ENCODE peak calls at places on chromosomes 12 and 14, in seven cellular contexts. R, C, P, U, A, V and M are unnamed samples. For H3K4me1 and H3K27me3, the result is how much of the 10 kb centered on the place peaks cover.

GRCh38 chr12:131511391-131511802 is 199.5 kb upstream of the SFSWAP start:
- DNase-seq in P (peak), R (no peak), A (no peak), U (no peak), C (peak), V (no peak), M (no peak)

GRCh38 chr14:106586098-106586704 is 1059.8 kb downstream of the TMEM121 start:
- DNase-seq in U (no peak), R (no peak), P (peak), A (no peak), V (no peak), C (no peak), M (no peak)

GRCh38 chr12:39199371-39199770 is 243.5 kb downstream of the KIF21A start:
- DNase-seq in C (peak), P (peak), A (no peak), U (no peak), V (no peak), R (no peak), M (no peak)

GRCh38 chr12:65232490-65233077 is 45.9 kb upstream of the MSRB3 start:
- DNase-seq in U (no peak), C (peak), A (no peak), R (peak), V (no peak), P (peak), M (no peak)

GRCh38 chr12:127162307-127162706 is 1104.7 kb upstream of the TMEM132C start:
- DNase-seq in P (no peak), C (no peak), U (peak), V (no peak), R (no peak), A (no peak), M (no peak)

GRCh38 chr14:63249112-63249511 is 44.9 kb downstream of the RHOJ start:
- DNase-seq in A (peak), P (no peak), U (no peak), R (peak), C (peak), V (no peak), M (no peak)

GRCh38 chr14:52402812-52403526 is 88.9 kb downstream of the PTGER2 start:
- DNase-seq in V (no peak), P (no peak), R (peak), U (no peak), C (peak), A (no peak), M (no peak)

GRCh38 chr12:121127501-121127900 is 5.2 kb upstream of the P2RX7 start:
- DNase-seq in A (no peak), U (no peak), R (no peak), C (no peak), P (no peak), V (no peak), M (no peak)

GRCh38 chr12:115137812-115138521 is 454.0 kb upstream of the TBX3 start:
- DNase-seq in R (peak), V (no peak), C (no peak), U (no peak), P (no peak), A (no peak), M (no peak)

GRCh38 chr12:67520611-67521010 is 127.9 kb upstream of the DYRK2 start:
- DNase-seq in P (no peak), R (no peak), V (no peak), U (no peak), C (peak), A (no peak), M (no peak)

GRCh38 chr12:42568952-42569916 is 20.3 kb downstream of the PRICKLE1 start:
- DNase-seq in U (no peak), C (peak), A (no peak), R (peak), P (peak), V (no peak), M (no peak)

GRCh38 chr12:54725233-54725843 is 77.2 kb upstream of the DCD start:
- DNase-seq in R (peak), A (no peak), P (peak), U (no peak), V (no peak), C (no peak), M (no peak)

GRCh38 chr14:29354446-29354845 is 573.2 kb downstream of the PRKD1 start:
- DNase-seq in P (no peak), V (no peak), R (no peak), C (no peak), U (no peak), A (no peak), M (no peak)

GRCh38 chr14:51448831-51449665 is 202.7 kb upstream of the FRMD6 start:
- DNase-seq in C (peak), P (no peak), A (peak), U (peak), R (peak), V (no peak), M (peak)

DNA sequence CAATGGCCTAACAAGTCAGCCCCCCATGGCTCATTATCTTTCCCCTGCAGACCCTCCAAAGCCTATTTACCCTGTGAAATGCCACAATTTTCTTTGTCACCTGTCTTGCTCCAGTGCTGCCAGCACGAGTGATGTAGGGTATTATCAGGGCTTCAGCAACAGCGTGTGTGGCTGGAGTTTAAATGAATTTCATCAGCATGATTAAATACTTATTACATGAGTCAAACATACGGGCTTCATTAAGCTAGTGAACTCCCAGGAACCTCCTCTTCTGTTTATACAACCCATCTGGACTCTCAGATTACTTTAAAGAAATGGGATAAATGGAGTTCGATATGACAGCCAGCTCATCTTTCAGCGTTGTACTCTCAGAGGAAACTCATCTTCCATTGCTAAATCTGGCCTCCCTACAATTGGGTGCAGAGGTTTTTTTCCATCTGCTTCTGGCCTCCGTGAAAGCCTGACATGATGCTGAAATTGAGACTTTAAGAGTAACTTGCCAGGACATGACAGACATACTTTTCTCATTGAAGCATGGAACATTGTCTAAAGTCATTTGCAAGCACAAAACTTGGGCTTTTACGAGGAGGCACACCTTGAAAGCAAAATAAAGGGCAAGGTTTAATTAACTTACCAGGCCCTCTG is 135.8 kb downstream of the TMEM30B start:
- DNase-seq in U (peak), P (peak), C (peak), R (peak), V (no peak), A (no peak), M (no peak)
- H3K4me3 ChIP-seq in U (no peak), P (no peak), C (no peak), R (peak), V (no peak), A (no peak), M (no peak)

GRCh38 chr12:27293463-27293862 is 39.2 kb upstream of the BMAL2 start:
- DNase-seq in U (no peak), P (no peak), R (peak), V (no peak), A (no peak), C (peak), M (peak)
- H3K4me1 ChIP-seq in U (under half), P (under half), R (under half), V (half or more), A (half or more), C (under half), M (half or more)

GRCh38 chr12:94229902-94230301 is 81.5 kb downstream of the PLXNC1 start:
- DNase-seq in V (no peak), C (no peak), U (no peak), R (no peak), A (no peak), P (no peak), M (no peak)
- H3K27me3 ChIP-seq in V (under half), C (under half), U (under half), R (under half), A (under half), P (under half), M (under half)

GRCh38 chr14:32938719-32939253 is at the start of gene NPAS3:
- DNase-seq in P (no peak), V (peak), A (no peak), C (no peak), R (peak), U (no peak), M (no peak)
- H3K4me3 ChIP-seq in P (peak), V (peak), A (peak), C (peak), R (peak), U (peak), M (peak)

DNA sequence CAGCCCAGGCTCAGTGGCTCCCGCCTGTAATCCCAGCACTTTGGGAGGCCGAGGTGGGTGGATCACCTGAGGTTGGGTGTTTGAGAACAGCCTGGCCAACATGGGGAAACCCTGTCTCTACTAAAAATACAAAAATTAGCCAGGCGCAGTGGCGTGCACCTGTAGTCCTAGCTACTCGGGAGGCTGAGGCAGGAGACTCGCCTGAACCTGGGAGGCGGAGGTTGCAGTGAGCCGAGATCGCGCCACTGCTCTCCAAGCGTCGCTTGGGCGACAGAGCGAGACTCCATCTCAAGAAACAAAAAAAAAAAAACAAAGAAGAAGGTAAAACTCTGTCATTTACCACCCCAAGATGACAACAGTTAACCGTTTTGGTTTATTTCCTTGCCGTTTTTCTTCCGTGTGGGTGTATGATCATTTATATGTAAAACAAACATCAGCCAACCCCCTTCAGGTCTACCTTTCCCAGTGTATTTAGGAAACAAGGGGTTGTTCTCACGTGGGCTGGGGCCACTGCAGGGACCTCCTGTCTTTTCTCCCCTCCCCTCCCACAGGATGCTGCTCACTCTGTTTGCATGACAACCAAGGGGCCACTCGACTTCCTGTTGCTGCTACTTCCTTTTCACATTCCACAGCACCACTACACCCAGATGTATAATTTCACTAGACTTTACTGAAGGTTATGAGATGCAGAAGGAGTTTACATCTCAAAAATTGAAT is 13.6 kb downstream of the TTC9 start:
- DNase-seq in U (no peak), C (no peak), V (no peak), A (no peak), P (peak), R (no peak), M (no peak)
- H3K4me1 ChIP-seq in U (under half), C (under half), V (under half), A (under half), P (under half), R (under half), M (under half)

GRCh38 chr12:128265566-128265965 is 1.4 kb upstream of the TMEM132C start:
- DNase-seq in P (no peak), A (no peak), U (no peak), C (no peak), R (no peak), V (no peak), M (no peak)
- H3K27me3 ChIP-seq in P (under half), A (under half), U (under half), C (under half), R (under half), V (under half), M (under half)

GRCh38 chr12:57515468-57515933 is 4.8 kb downstream of the DDIT3 start:
- DNase-seq in A (no peak), U (no peak), P (no peak), V (no peak), C (no peak), R (no peak), M (no peak)

GRCh38 chr12:57515934-57516541 is 4.3 kb downstream of the DDIT3 start:
- DNase-seq in P (no peak), U (no peak), V (no peak), A (no peak), R (no peak), C (no peak), M (no peak)

GRCh38 chr12:57516617-57517153 is 3.6 kb downstream of the DDIT3 start:
- DNase-seq in P (no peak), V (no peak), A (no peak), R (no peak), U (no peak), C (no peak), M (no peak)

GRCh38 chr12:57518176-57518919 is 2.0 kb downstream of the DDIT3 start:
- DNase-seq in U (no peak), C (no peak), A (no peak), P (no peak), V (no peak), R (peak), M (no peak)

DNA sequence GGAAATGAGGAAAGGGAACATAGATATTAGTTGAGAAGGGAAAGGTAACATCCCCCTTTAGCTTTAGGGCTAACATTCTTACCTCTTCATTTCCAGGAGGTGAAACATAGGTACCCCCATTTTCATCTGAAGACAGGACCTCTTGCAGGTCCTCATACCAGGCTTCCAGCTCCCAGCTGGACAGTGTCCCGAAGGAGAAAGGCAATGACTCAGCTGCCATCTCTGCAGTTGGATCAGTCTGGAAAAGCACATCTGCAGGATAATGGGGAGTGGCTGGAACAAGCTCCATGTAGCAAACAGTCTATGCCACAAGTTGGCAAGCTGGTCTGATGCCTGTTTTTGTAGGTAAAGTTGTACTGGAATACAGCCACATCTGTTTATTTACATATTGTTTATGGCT is 3.1 kb downstream of the DDIT3 start:
- DNase-seq in R (peak), V (no peak), C (peak), P (no peak), A (no peak), U (no peak), M (peak)
- H3K4me3 ChIP-seq in R (peak), V (no peak), C (no peak), P (no peak), A (no peak), U (no peak), M (no peak)

GRCh38 chr12:105352940-105353635 is 22.6 kb downstream of the C12orf75 start:
- DNase-seq in P (no peak), A (no peak), V (no peak), C (no peak), R (no peak), U (no peak), M (no peak)

GRCh38 chr12:105355752-105356151 is 25.3 kb downstream of the C12orf75 start:
- DNase-seq in C (peak), P (no peak), A (no peak), V (no peak), R (peak), U (no peak), M (no peak)

GRCh38 chr12:105358789-105359188 is 28.3 kb downstream of the C12orf75 start:
- DNase-seq in U (no peak), P (no peak), V (no peak), R (no peak), C (no peak), A (no peak), M (no peak)

GRCh38 chr12:105359840-105360239 is 29.3 kb downstream of the C12orf75 start:
- DNase-seq in V (no peak), P (no peak), A (no peak), U (no peak), R (peak), C (no peak), M (no peak)

GRCh38 chr12:105357162-105357691 is 26.7 kb downstream of the C12orf75 start:
- DNase-seq in V (no peak), U (no peak), P (no peak), R (no peak), C (peak), A (no peak), M (no peak)
- H3K4me1 ChIP-seq in V (under half), U (under half), P (under half), R (under half), C (under half), A (under half), M (under half)